ENCODE peak calls at places on chromosomes 13 and 19, in five cellular contexts. W, M, A, E and Y are unnamed samples.

GRCh38 chr19:42284641-42285341 is 15.7 kb downstream of the CIC start:
- DNase-seq in M (no peak), W (peak; percentile 39), A (peak; percentile 90), E (no peak), Y (peak; percentile 82)

GRCh38 chr19:44111910-44112463 is 1.2 kb upstream of the ZNF225 start:
- DNase-seq in W (peak; percentile 96), E (peak; percentile 51), M (peak; percentile 58), A (no peak), Y (no peak)

GRCh38 chr13:30341815-30342570 is 34.6 kb upstream of the KATNAL1 start:
- DNase-seq in W (no peak), M (peak; percentile 44), E (no peak), A (peak; percentile 96), Y (peak; percentile 85)

GRCh38 chr19:16589917-16590316 is 17.7 kb upstream of the SLC35E1 start:
- DNase-seq in W (no peak), A (no peak), E (no peak), M (no peak), Y (no peak)

GRCh38 chr13:44758595-44759221 is 182.6 kb upstream of the TSC22D1 start:
- DNase-seq in W (no peak), E (no peak), M (no peak), A (no peak), Y (no peak)

GRCh38 chr19:18101268-18101667 is 3.7 kb downstream of the MAST3 start:
- DNase-seq in A (no peak), W (no peak), M (no peak), E (no peak), Y (no peak)

GRCh38 chr13:38783992-38784875 is 97.4 kb downstream of the FREM2 start:
- DNase-seq in E (no peak), W (no peak), M (no peak), A (no peak), Y (no peak)

GRCh38 chr13:27709779-27710178 is 82.5 kb upstream of the GSX1 start:
- DNase-seq in A (no peak), W (no peak), E (no peak), M (no peak), Y (no peak)

GRCh38 chr13:103663996-103664395 is 597.8 kb upstream of the SLC10A2 start:
- DNase-seq in W (no peak), M (no peak), E (no peak), A (no peak), Y (no peak)

GRCh38 chr19:11381535-11382369 is 2.4 kb downstream of the EPOR start:
- DNase-seq in W (peak; percentile 96), E (peak; percentile 65), M (peak; percentile 77), A (peak; percentile 95), Y (no peak)

GRCh38 chr13:67736646-67737420 is 506.7 kb upstream of the PCDH9 start:
- DNase-seq in A (no peak), E (peak; percentile 53), M (peak; percentile 23), W (peak; percentile 77), Y (no peak)

GRCh38 chr13:37747071-37747612 is 122.4 kb downstream of the TRPC4 start:
- DNase-seq in E (no peak), A (no peak), M (no peak), W (no peak), Y (no peak)

GRCh38 chr13:94646904-94647303 is 45.2 kb downstream of the GPR180 start:
- DNase-seq in E (no peak), M (no peak), A (no peak), W (no peak), Y (no peak)

GRCh38 chr13:74557870-74558269 is 423.7 kb upstream of the KLF12 start:
- DNase-seq in E (no peak), A (no peak), M (no peak), W (no peak), Y (no peak)

GRCh38 chr19:21084343-21084742 is 2.3 kb downstream of the ZNF714 start:
- DNase-seq in M (no peak), W (no peak), E (no peak), A (no peak), Y (no peak)

GRCh38 chr19:39087907-39088686 is 3.9 kb downstream of the ACP7 start:
- DNase-seq in W (no peak), A (no peak), M (no peak), E (no peak), Y (no peak)

GRCh38 chr19:39941151-39941550 is 6.7 kb upstream of the FCGBP start:
- DNase-seq in M (no peak), W (no peak), A (no peak), E (no peak), Y (no peak)

GRCh38 chr13:107767119-107767518 is 448.2 kb downstream of the LIG4 start:
- DNase-seq in E (no peak), M (no peak), W (no peak), A (no peak), Y (no peak)

GRCh38 chr19:40639638-40639982 is 38.4 kb downstream of the LTBP4 start:
- DNase-seq in W (no peak), M (no peak), E (no peak), A (no peak), Y (no peak)

GRCh38 chr13:80881495-80882482 is 540.9 kb upstream of the SPRY2 start:
- DNase-seq in A (no peak), E (no peak), W (no peak), M (no peak), Y (no peak)

GRCh38 chr13:29573190-29573589 is 22.3 kb downstream of the SLC7A1 start:
- DNase-seq in A (peak; percentile 91), M (no peak), E (no peak), W (no peak), Y (peak; percentile 56)

GRCh38 chr13:55234311-55234710 is 1906.4 kb upstream of the PRR20A start:
- DNase-seq in A (no peak), W (no peak), E (no peak), M (no peak), Y (no peak)

GRCh38 chr13:32254916-32255743 is 60.0 kb downstream of the ZAR1L start:
- DNase-seq in A (no peak), E (no peak), M (no peak), W (no peak), Y (no peak)

GRCh38 chr13:80239116-80239515 is 101.8 kb downstream of the SPRY2 start:
- DNase-seq in W (no peak), E (no peak), A (no peak), M (no peak), Y (no peak)

DNA sequence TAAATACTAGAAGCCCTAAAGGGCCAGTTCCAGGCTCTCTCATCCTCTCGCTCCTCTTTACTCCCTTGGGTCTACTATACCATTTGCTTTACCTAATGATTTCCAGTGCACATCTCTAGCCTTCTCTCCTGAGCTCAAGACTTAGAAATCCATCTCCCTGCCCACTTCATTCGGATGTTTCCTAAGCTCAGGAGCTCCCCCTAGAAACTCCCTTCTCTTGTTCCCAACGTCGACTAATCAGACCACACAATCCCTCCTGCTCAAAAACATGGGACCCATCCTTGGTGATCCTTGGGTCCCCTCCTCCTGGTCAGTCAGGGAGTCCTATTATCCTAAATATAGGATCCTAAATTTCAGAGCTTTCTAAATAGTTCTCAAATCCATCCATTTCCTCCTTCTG is 21.1 kb upstream of the STK24 start:
- DNase-seq in A (no peak), E (no peak), W (peak; percentile 73), M (no peak), Y (no peak)
- TF ChIP-seq CTCF in A (no peak), E (no peak), W (peak; percentile 55), M (no peak), Y (no peak)

GRCh38 chr13:46903748-46904147 is 6.9 kb upstream of the HTR2A start:
- DNase-seq in E (no peak), W (no peak), A (no peak), M (no peak), Y (no peak)

GRCh38 chr13:46901721-46902120 is 4.9 kb upstream of the HTR2A start:
- DNase-seq in E (no peak), M (no peak), A (no peak), W (no peak), Y (no peak)

GRCh38 chr13:46908511-46908910 is 11.7 kb upstream of the HTR2A start:
- DNase-seq in M (no peak), W (no peak), E (no peak), A (no peak), Y (no peak)

GRCh38 chr13:46906440-46906839 is 9.6 kb upstream of the HTR2A start:
- DNase-seq in W (no peak), A (no peak), E (no peak), M (no peak), Y (no peak)

DNA sequence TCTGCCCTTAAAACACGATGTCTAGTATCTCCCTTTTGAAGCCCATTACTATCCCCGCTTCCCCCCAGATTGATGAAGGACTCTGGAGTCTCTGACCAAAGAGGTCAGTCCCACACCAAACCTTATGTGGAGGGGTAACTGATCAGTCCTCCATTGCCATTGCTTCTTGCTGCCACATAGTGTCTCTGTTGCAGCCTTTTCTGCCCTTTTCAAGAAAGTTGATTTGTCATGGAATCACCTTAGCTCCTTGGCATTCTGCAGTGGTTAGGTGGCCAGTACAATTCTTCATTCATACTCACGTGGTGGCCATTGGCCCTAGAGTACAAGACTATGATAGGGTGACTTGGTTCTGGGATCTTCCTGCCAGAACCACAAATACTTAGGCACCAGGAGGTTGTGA is 8.4 kb upstream of the HTR2A start:
- DNase-seq in M (no peak), A (no peak), W (peak; percentile 51), E (no peak), Y (no peak)
- TF ChIP-seq CTCF in M (no peak), A (no peak), W (peak; percentile 46), E (no peak), Y (no peak)

GRCh38 chr19:12494260-12494860 is 9.7 kb upstream of the ZNF709 start:
- DNase-seq in E (no peak), M (no peak), A (peak; percentile 15), W (no peak), Y (no peak)

GRCh38 chr19:12497032-12497431 is 12.4 kb upstream of the ZNF709 start:
- DNase-seq in W (no peak), E (no peak), M (no peak), A (peak; percentile 54), Y (peak; percentile 26)

GRCh38 chr19:12496480-12496879 is 11.9 kb upstream of the ZNF709 start:
- DNase-seq in E (no peak), W (no peak), M (no peak), A (peak; percentile 43), Y (peak; percentile 63)

GRCh38 chr19:12495002-12495802 is 10.6 kb upstream of the ZNF709 start:
- DNase-seq in M (peak; percentile 92), A (peak; percentile 99), E (peak; percentile 86), W (peak; percentile 98), Y (peak; percentile 97)
- TF ChIP-seq CTCF in M (no peak), A (no peak), E (no peak), W (no peak), Y (no peak)

GRCh38 chr19:35724560-35724959 is 6.8 kb downstream of the KMT2B start:
- DNase-seq in M (no peak), A (no peak), E (no peak), W (no peak), Y (no peak)

GRCh38 chr19:35722461-35722860 is 4.7 kb downstream of the KMT2B start:
- DNase-seq in A (no peak), W (no peak), E (no peak), M (no peak), Y (no peak)

GRCh38 chr19:35723671-35724070 is 5.9 kb downstream of the KMT2B start:
- DNase-seq in E (no peak), A (no peak), M (no peak), W (no peak), Y (no peak)

GRCh38 chr19:35721374-35721773 is 3.6 kb downstream of the KMT2B start:
- DNase-seq in E (no peak), W (no peak), M (no peak), A (no peak), Y (no peak)

GRCh38 chr19:35722897-35723296 is 5.1 kb downstream of the KMT2B start:
- DNase-seq in E (no peak), M (no peak), W (no peak), A (no peak), Y (no peak)
- TF ChIP-seq CTCF in E (no peak), M (no peak), W (no peak), A (no peak), Y (no peak)

GRCh38 chr13:109427695-109428094 is 358.7 kb downstream of the IRS2 start:
- DNase-seq in A (no peak), E (no peak), M (no peak), W (peak; percentile 9), Y (no peak)
- TF ChIP-seq CTCF in A (no peak), E (no peak), M (no peak), W (peak; percentile 38), Y (no peak)